ENCODE peak calls at places on chromosomes 4 and X, in four cellular contexts. U, H, N and A are unnamed samples.

GRCh38 chr4:3519468-3520264 is 12.6 kb downstream of the LRPAP1 start:
- DNase-seq in H (no peak), N (no peak), U (no peak), A (no peak)

GRCh38 chrX:3599787-3600465 is 113.5 kb downstream of the PRKX start:
- DNase-seq in H (no peak), U (no peak), N (no peak), A (no peak)

GRCh38 chr4:113064244-113064643 is 14.8 kb downstream of the ANK2 start:
- DNase-seq in N (no peak), U (peak; percentile 16), H (no peak), A (no peak)

GRCh38 chr4:179447308-179447707 is 2005.1 kb upstream of the AGA start:
- DNase-seq in N (no peak), H (no peak), U (no peak), A (no peak)

GRCh38 chr4:19880205-19880604 is 371.5 kb upstream of the SLIT2 start:
- DNase-seq in U (no peak), H (no peak), N (no peak), A (no peak)

GRCh38 chr4:106898621-106899230 is 137.4 kb downstream of the DKK2 start:
- DNase-seq in U (peak; percentile 32), N (peak; percentile 39), H (peak; percentile 33), A (peak; percentile 51)

GRCh38 chr4:98166025-98166730 is 22.9 kb upstream of the STPG2 start:
- DNase-seq in N (no peak), U (no peak), H (no peak), A (peak; percentile 41)

GRCh38 chrX:130984782-130985181 is 73.4 kb upstream of the ARHGAP36 start:
- DNase-seq in H (no peak), U (no peak), N (no peak), A (no peak)

GRCh38 chrX:13059269-13059668 is 14.8 kb upstream of the FAM9C start:
- DNase-seq in N (no peak), U (no peak), H (no peak), A (no peak)

GRCh38 chrX:39822133-39822748 is 275.5 kb downstream of the BCOR start:
- DNase-seq in U (no peak), H (no peak), N (no peak), A (no peak)

GRCh38 chrX:39600222-39600621 is 497.5 kb downstream of the BCOR start:
- DNase-seq in N (no peak), H (no peak), U (no peak), A (no peak)

GRCh38 chr4:1264942-1265341 is 16.0 kb upstream of the CTBP1 start:
- DNase-seq in H (no peak), N (no peak), U (no peak), A (no peak)

GRCh38 chr4:47154816-47155370 is 123.5 kb downstream of the GABRB1 start:
- DNase-seq in H (no peak), N (no peak), U (no peak), A (no peak)

GRCh38 chr4:78627046-78627965 is 75.7 kb downstream of the ANXA3 start:
- DNase-seq in N (no peak), U (no peak), H (no peak), A (no peak)
- TF ChIP-seq CTCF in N (no peak), U (no peak), H (no peak), A (no peak)

GRCh38 chrX:45070116-45071007 is 130.3 kb downstream of the DIPK2B start:
- DNase-seq in N (peak; percentile 10), H (peak; percentile 36), U (peak; percentile 12), A (peak; percentile 24)
- TF ChIP-seq ELF1 in N (no peak), H (no peak), U (no peak), A (no peak)

GRCh38 chrX:18491601-18492000 is 66.2 kb downstream of the CDKL5 start:
- DNase-seq in U (no peak), N (no peak), H (no peak), A (no peak)
- TF ChIP-seq CTCF in U (no peak), N (no peak), H (no peak), A (no peak)

GRCh38 chr4:82599336-82599735 is 37.5 kb upstream of the TMEM150C start:
- DNase-seq in U (peak; percentile 51), N (no peak), H (no peak), A (peak; percentile 1)
- TF ChIP-seq ELF1 in U (no peak), N (no peak), H (no peak), A (no peak)

GRCh38 chr4:16881151-16881884 is 17.1 kb downstream of the LDB2 start:
- DNase-seq in U (no peak), N (no peak), H (no peak), A (no peak)

GRCh38 chr4:16883816-16884215 is 14.6 kb downstream of the LDB2 start:
- DNase-seq in H (no peak), U (no peak), N (no peak), A (no peak)

GRCh38 chr4:16887887-16888286 is 10.6 kb downstream of the LDB2 start:
- DNase-seq in H (no peak), U (no peak), N (no peak), A (no peak)

GRCh38 chr4:16889945-16890344 is 8.5 kb downstream of the LDB2 start:
- DNase-seq in U (no peak), N (no peak), H (no peak), A (no peak)

DNA sequence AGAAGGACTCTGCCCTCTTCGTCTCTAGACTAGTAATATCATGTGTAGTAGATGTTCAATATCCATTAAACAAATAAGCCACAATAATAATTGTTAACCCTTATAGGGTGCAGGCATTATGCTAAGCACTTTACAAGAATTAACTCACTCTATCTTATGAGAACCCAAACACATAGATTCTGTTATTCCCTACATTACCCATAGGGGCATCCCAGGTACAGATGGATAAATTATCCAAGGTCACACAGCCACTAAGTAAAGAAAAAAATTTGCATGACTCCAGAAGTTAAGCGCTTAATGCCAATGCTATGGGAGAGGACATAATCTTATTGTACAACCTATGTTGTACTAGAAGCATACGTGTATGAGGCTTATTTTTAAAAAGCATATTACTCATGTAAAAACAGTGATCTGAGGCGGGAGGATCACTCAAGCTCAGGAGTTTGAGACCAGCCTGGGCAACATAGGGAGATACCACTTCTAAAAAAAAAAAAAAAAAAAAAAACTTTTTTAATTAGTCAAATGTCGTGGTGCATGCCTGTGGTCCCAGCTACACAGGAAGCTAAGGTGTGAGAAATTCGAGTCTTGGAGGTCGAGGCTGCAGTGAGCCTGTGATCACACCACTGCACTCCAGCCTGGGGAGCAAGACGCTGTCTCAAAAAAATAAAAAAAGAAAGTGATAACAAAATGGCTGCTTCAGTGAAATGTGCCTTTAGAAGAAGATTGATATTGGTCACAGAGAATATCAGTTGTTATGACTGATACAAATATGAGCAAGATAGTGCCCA is 13.6 kb downstream of the LDB2 start:
- DNase-seq in H (no peak), N (no peak), U (peak; percentile 15), A (no peak)
- TF ChIP-seq CTCF in H (peak; percentile 44), N (no peak), U (no peak), A (peak; percentile 27)